ENCODE peak calls at places on chromosome 1, in six cellular contexts. M is K562, Z is fibroblast of the aortic adventitia, D is GM12865, K is breast epithelium, W is fibroblast of pulmonary artery. I is an unnamed sample.

GRCh38 chr1:115183711-115184259 is 94.5 kb upstream of the TSPAN2 start:
- DNase-seq in M (no peak), Z (peak; percentile 76), D (no peak), K (no peak), W (no peak), I (no peak)

GRCh38 chr1:115647000-115647399 is 5.2 kb downstream of the VANGL1 start:
- DNase-seq in M (peak; percentile 76), Z (peak; percentile 40), D (no peak), K (no peak), W (peak; percentile 32), I (no peak)

GRCh38 chr1:48710915-48711314 is 65.8 kb downstream of the BEND5 start:
- DNase-seq in M (no peak), Z (no peak), D (no peak), K (no peak), W (no peak), I (no peak)

GRCh38 chr1:31795801-31796621 is 19.8 kb downstream of the SPOCD1 start:
- DNase-seq in M (peak; percentile 49), Z (peak; percentile 53), D (no peak), K (peak; percentile 47), W (peak; percentile 80), I (peak; percentile 83)

GRCh38 chr1:76055987-76056386 is 18.6 kb upstream of the ST6GALNAC3 start:
- DNase-seq in M (no peak), Z (no peak), D (no peak), K (no peak), W (no peak), I (no peak)

GRCh38 chr1:24290933-24291487 is 28.1 kb upstream of the GRHL3 start:
- DNase-seq in M (no peak), Z (no peak), D (no peak), K (no peak), W (no peak), I (no peak)

GRCh38 chr1:234589854-234590620 is 19.9 kb downstream of the IRF2BP2 start:
- DNase-seq in M (peak; percentile 45), Z (peak; percentile 50), D (no peak), K (no peak), W (no peak), I (peak; percentile 43)

GRCh38 chr1:209884665-209885117 is 53.3 kb upstream of the SYT14 start:
- DNase-seq in M (peak; percentile 45), Z (peak; percentile 99), D (peak; percentile 24), K (no peak), W (peak; percentile 99), I (peak; percentile 99)

DNA sequence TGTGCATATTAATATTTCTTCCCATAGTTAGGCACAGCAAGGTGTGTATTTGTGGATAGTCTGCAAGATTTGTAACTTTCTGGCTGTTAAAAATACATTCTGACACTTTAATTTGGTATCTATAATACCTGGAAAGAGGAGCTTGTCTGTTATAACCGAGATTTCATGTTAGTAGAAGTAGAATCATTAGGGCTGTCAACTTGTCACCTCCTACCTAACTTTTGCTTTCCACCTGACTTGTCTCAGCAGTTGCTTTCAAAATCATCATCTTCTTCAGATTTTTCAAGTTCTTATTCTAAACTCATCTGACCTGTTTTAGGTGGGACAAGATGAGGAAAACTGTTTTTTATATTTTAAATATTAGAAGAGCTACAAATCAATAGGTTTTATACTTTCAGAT is 11.0 kb downstream of the RWDD3 start:
- DNase-seq in M (no peak), Z (no peak), D (no peak), K (no peak), W (no peak), I (no peak)
- H3K4me3 ChIP-seq in M (no peak overlapping the region), Z (no peak overlapping the region), D (no peak overlapping the region), K (no peak overlapping the region), W (no peak overlapping the region), I (no peak overlapping the region)

DNA sequence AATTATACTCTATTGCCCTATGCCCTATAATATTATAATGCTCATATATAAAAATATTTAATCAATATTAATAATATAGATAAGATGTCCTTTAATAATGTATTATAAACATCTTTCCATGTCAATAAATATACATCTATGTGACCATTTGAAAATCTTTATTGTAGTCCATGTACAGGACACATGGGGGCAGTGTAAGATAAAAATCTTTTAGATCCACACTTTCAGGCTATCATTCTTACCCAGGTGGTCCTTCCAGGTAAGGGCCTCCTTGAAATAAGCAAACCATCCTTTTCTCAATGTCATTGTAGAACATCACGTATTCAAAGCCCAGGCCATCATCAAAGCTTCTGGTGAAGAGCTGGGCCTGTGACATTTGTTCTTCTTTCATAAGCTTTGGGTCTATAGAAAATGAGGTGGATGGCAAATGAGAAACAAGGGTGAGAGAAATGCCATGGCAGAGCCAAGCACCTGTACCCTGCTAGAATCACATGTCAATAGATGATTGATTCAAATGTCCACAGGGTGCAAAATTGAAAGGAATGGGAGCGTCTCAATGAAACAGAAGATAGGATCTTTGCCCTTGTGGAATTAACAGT is 20.2 kb downstream of the THEM4 start:
- DNase-seq in M (no peak), Z (peak; percentile 30), D (peak; percentile 26), K (no peak), W (no peak), I (peak; percentile 41)
- TF ChIP-seq CTCF in M (peak; percentile 57), Z (peak; percentile 35), D (peak; percentile 18), K (no peak), W (peak; percentile 31), I (peak; percentile 49)

DNA sequence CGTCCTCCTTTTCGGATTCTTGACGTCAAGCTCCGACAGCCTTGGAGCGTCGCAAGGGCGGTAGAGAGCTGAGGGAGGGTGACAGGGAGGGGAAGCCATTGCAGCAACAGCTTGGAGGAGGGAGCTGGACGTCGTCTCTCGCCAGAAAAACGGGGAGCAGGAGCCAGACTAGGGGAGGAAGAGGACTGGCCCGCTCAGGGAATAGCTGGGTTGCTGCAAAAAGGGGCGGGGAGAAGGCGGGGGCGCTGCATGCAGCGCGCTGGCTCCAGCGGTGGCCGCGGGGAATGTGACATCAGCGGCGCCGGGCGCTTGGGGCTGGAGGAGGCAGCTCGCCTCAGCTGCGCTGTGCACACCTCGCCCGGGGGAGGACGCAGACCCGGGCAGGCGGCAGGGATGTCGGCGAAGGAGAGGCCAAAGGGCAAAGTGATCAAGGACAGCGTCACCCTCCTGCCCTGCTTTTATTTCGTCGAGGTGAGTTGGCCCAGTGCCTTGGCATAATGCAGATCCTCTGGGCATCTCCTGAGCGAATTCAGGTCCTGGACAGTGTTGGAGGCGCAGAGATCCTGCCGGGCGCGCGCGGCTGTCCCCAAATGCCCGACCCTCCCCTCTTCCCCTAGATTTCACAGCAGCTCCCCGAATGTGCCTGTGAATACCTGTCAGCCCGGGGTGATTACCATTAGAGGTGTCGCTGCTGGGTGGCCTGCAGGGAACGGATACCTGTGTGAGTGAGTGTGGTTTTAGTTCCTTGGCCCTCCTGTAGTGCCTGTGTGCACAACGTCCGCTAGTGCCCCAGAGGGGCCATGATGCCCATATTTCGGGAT is at the start of gene PLPPR4:
- DNase-seq in M (peak; percentile 11), Z (peak; percentile 14), D (no peak), K (peak; percentile 53), W (peak; percentile 4), I (peak; percentile 10)
- H3K4me3 ChIP-seq in M (no peak within 1 kb of the TSS), Z (peak within 1 kb of the TSS; percentile 57), D (no peak within 1 kb of the TSS), K (peak within 1 kb of the TSS; percentile 51), W (peak within 1 kb of the TSS; percentile 36), I (peak within 1 kb of the TSS; percentile 43)

GRCh38 chr1:161787355-161787754 is 21.2 kb downstream of the ATF6 start:
- DNase-seq in M (no peak), Z (no peak), D (no peak), K (no peak), W (no peak), I (no peak)
- TF ChIP-seq CTCF in M (no peak), Z (no peak), D (no peak), K (no peak), W (peak; percentile 32), I (peak; percentile 36)

GRCh38 chr1:52145137-52145536 is 3.2 kb downstream of the ZFYVE9 start:
- DNase-seq in M (no peak), Z (no peak), D (no peak), K (no peak), W (no peak), I (no peak)

GRCh38 chr1:52140633-52141512 is 1.0 kb upstream of the ZFYVE9 start:
- DNase-seq in M (no peak), Z (peak; percentile 10), D (no peak), K (no peak), W (no peak), I (peak; percentile 38)

GRCh38 chr1:52141513-52142219 is at the start of gene ZFYVE9:
- DNase-seq in M (peak; percentile 88), Z (peak; percentile 72), D (peak; percentile 81), K (peak; percentile 67), W (peak; percentile 81), I (peak; percentile 79)

GRCh38 chr1:52142220-52143153 is 598 bp downstream of the ZFYVE9 start:
- DNase-seq in M (peak; percentile 73), Z (peak; percentile 56), D (peak; percentile 48), K (no peak), W (peak; percentile 59), I (peak; percentile 62)

GRCh38 chr1:52139817-52140540 is 1.9 kb upstream of the ZFYVE9 start:
- DNase-seq in M (no peak), Z (peak; percentile 73), D (peak; percentile 78), K (no peak), W (peak; percentile 93), I (peak; percentile 97)
- H3K4me3 ChIP-seq in M (no peak overlapping the region), Z (no peak overlapping the region), D (no peak overlapping the region), K (no peak overlapping the region), W (peak overlapping the region; percentile 30), I (no peak overlapping the region)

GRCh38 chr1:51569284-51570062 is 47.4 kb upstream of the OSBPL9 start:
- DNase-seq in M (peak; percentile 44), Z (peak; percentile 81), D (peak; percentile 91), K (peak; percentile 59), W (peak; percentile 60), I (peak; percentile 71)
- TF ChIP-seq CTCF in M (peak; percentile 58), Z (peak; percentile 20), D (peak; percentile 8), K (no peak), W (peak; percentile 38), I (peak; percentile 43)

GRCh38 chr1:112702420-112703261 is 4.3 kb downstream of the RHOC start:
- DNase-seq in M (no peak), Z (no peak), D (no peak), K (no peak), W (no peak), I (no peak)
- H3K4me3 ChIP-seq in M (no peak overlapping the region), Z (no peak overlapping the region), D (no peak overlapping the region), K (no peak overlapping the region), W (no peak overlapping the region), I (no peak overlapping the region)

DNA sequence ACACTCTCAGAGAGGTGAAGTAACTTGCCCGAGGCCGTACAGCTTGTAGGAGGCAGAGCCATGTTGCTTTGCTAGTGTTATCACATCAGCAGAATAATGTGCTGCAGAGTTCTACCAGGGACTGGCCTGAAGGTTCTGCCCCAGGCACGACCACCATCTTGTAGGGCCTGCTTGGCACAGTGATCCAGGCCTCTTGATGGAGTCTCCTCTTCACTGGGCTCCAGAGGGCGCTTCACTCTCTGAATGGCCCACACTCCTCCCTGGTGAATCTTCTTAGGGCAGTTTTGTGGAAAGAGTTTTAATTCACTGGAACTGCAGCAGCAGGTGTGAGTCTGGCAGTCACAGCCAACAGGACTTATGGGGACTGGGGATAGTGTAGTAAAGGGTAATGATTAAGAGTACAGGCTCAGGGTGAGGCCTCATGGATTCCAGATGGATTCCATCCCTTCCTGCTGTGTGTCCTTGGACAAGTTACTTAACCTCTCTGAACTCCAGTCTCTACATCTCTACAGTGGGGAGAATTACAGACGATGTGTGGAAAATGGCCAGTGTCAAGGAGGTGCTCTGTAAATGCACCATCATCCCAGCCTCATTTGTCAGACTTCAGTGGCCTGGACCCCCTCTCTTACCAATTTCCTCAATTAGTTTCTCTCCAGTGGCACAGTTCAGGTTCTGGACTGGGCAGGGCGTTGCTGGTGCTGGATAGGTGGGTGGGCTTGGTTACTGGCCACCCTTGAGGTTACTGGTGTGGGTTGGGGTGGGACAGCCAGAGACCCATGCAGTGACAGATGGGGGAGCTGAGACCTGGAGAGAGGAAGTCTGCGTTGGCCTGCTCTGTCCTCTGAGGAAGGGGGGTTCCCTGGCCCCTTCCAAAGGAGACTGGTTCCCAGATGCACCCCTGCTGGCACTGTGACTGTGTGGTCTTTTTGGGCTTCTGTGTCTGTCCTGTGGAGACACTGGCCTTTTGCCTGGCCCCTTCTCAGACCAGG is 45.9 kb upstream of the CSF3R start:
- DNase-seq in M (no peak), Z (no peak), D (no peak), K (no peak), W (no peak), I (peak; percentile 10)
- TF ChIP-seq CTCF in M (peak; percentile 39), Z (no peak), D (no peak), K (no peak), W (no peak), I (peak; percentile 28)